ENCODE peak calls at places on chromosomes 4 and X, in seven cellular contexts. A is progenitor cell of endocrine pancreas, O is dorsolateral prefrontal cortex, K is B cell, H is GM06990, V is H9, N is nephron progenitor cell. M is an unnamed sample.

GRCh38 chr4:190020790-190021717 is 6.0 kb downstream of the FRG2 start:
- DNase-seq in A (no peak), O (no peak), K (no peak), H (no peak), V (peak; percentile 79), N (no peak), M (peak; percentile 57)

GRCh38 chr4:186368291-186368690 is 102.3 kb downstream of the F11 start:
- DNase-seq in A (no peak), O (no peak), K (no peak), H (no peak), V (no peak), N (no peak), M (no peak)

GRCh38 chr4:1109332-1109731 is 4.0 kb downstream of the RNF212 start:
- DNase-seq in A (no peak), O (no peak), K (no peak), H (no peak), V (no peak), N (no peak), M (no peak)

GRCh38 chrX:139324756-139325155 is 205.8 kb upstream of the F9 start:
- DNase-seq in A (no peak), O (no peak), K (no peak), H (no peak), V (no peak), N (no peak), M (no peak)

GRCh38 chr4:138650917-138651564 is 364.5 kb upstream of the NOCT start:
- DNase-seq in A (no peak), O (no peak), K (no peak), H (no peak), V (no peak), N (no peak), M (no peak)

GRCh38 chr4:82799006-82799881 is 648 bp upstream of the SCD5 start:
- DNase-seq in A (no peak), O (peak; percentile 40), K (no peak), H (peak; percentile 14), V (peak; percentile 32), N (peak; percentile 18), M (peak; percentile 52)

GRCh38 chr4:168648929-168649328 is 152.1 kb downstream of the PALLD start:
- DNase-seq in A (no peak), O (no peak), K (no peak), H (no peak), V (no peak), N (no peak), M (no peak)

GRCh38 chr4:122305853-122306252 is 73.0 kb upstream of the ADAD1 start:
- DNase-seq in A (no peak), O (no peak), K (no peak), H (no peak), V (no peak), N (no peak), M (no peak)